ENCODE peak calls at places on chromosomes 12 and 14, in four cellular contexts. One of them, this sample, is unnamed.
A peak's percentile ranks its signal among the peaks of the same experiment; 100 is the strongest.

GRCh38 chr14:93219103-93219726 is 12.2 kb downstream of the UBR7 start:
- DNase-seq in Peyer's patch: peak; percentile 36
- DNase-seq in lower lobe of right lung: no peak
- DNase-seq in AG04450: no peak
- DNase-seq in this sample: peak; percentile 36

GRCh38 chr12:508795-509194 is 49.1 kb downstream of the B4GALNT3 start:
- DNase-seq in Peyer's patch: no peak
- DNase-seq in lower lobe of right lung: no peak
- DNase-seq in AG04450: no peak
- DNase-seq in this sample: no peak

GRCh38 chr14:91681893-91682563 is 49.9 kb downstream of the CATSPERB start:
- DNase-seq in Peyer's patch: no peak
- DNase-seq in lower lobe of right lung: no peak
- DNase-seq in AG04450: no peak
- DNase-seq in this sample: no peak

GRCh38 chr12:5244513-5244972 is 187.4 kb upstream of the NTF3 start:
- DNase-seq in Peyer's patch: no peak
- DNase-seq in lower lobe of right lung: no peak
- DNase-seq in AG04450: no peak
- DNase-seq in this sample: no peak

GRCh38 chr12:11408096-11408495 is 12.7 kb upstream of the PRB2 start:
- DNase-seq in Peyer's patch: no peak
- DNase-seq in lower lobe of right lung: no peak
- DNase-seq in AG04450: no peak
- DNase-seq in this sample: no peak

GRCh38 chr14:23302290-23303225 is at the start of gene PPP1R3E:
- DNase-seq in Peyer's patch: peak; percentile 96
- DNase-seq in lower lobe of right lung: peak; percentile 83
- DNase-seq in AG04450: no peak
- DNase-seq in this sample: no peak

GRCh38 chr14:105059917-105060565 is 5.2 kb downstream of the GPR132 start:
- DNase-seq in Peyer's patch: no peak
- DNase-seq in lower lobe of right lung: no peak
- DNase-seq in AG04450: no peak
- DNase-seq in this sample: no peak

GRCh38 chr14:65461730-65462129 is 49.2 kb downstream of the FUT8 start:
- DNase-seq in Peyer's patch: peak; percentile 38
- DNase-seq in lower lobe of right lung: no peak
- DNase-seq in AG04450: no peak
- DNase-seq in this sample: no peak

GRCh38 chr14:67636361-67636919 is 16.7 kb downstream of the ARG2 start:
- DNase-seq in Peyer's patch: no peak
- DNase-seq in lower lobe of right lung: no peak
- DNase-seq in AG04450: no peak
- DNase-seq in this sample: no peak

GRCh38 chr12:56029166-56029519 is 8.3 kb downstream of the IKZF4 start:
- DNase-seq in Peyer's patch: no peak
- DNase-seq in lower lobe of right lung: no peak
- DNase-seq in AG04450: no peak
- DNase-seq in this sample: no peak

GRCh38 chr12:12159988-12160387 is 89.2 kb downstream of the BCL2L14 start:
- DNase-seq in Peyer's patch: no peak
- DNase-seq in lower lobe of right lung: no peak
- DNase-seq in AG04450: no peak
- DNase-seq in this sample: no peak

GRCh38 chr14:106343636-106344035 is 817.3 kb downstream of the TMEM121 start:
- DNase-seq in Peyer's patch: no peak
- DNase-seq in lower lobe of right lung: no peak
- DNase-seq in AG04450: no peak
- DNase-seq in this sample: no peak

GRCh38 chr12:78684419-78684818 is 180.2 kb upstream of the SYT1 start:
- DNase-seq in Peyer's patch: no peak
- DNase-seq in lower lobe of right lung: no peak
- DNase-seq in AG04450: no peak
- DNase-seq in this sample: no peak

GRCh38 chr14:24673534-24674203 is 39.7 kb upstream of the GZMB start:
- DNase-seq in Peyer's patch: peak; percentile 59
- DNase-seq in lower lobe of right lung: no peak
- DNase-seq in AG04450: no peak
- DNase-seq in this sample: no peak

GRCh38 chr12:90908465-90908864 is 46.5 kb downstream of the CCER1 start:
- DNase-seq in Peyer's patch: no peak
- DNase-seq in lower lobe of right lung: no peak
- DNase-seq in AG04450: no peak
- DNase-seq in this sample: no peak

GRCh38 chr14:92596328-92596943 is 82.9 kb downstream of the RIN3 start:
- DNase-seq in Peyer's patch: no peak
- DNase-seq in lower lobe of right lung: no peak
- DNase-seq in AG04450: no peak
- DNase-seq in this sample: no peak

GRCh38 chr12:19759229-19759628 is 319.9 kb downstream of the AEBP2 start:
- DNase-seq in Peyer's patch: no peak
- DNase-seq in lower lobe of right lung: no peak
- DNase-seq in AG04450: peak; percentile 34
- DNase-seq in this sample: peak; percentile 6

GRCh38 chr12:71162832-71163711 is 5.3 kb upstream of the TSPAN8 start:
- DNase-seq in Peyer's patch: no peak
- DNase-seq in lower lobe of right lung: no peak
- DNase-seq in AG04450: no peak
- DNase-seq in this sample: no peak

GRCh38 chr14:35533357-35534129 is 421 bp upstream of the INSM2 start:
- DNase-seq in Peyer's patch: peak; percentile 43
- DNase-seq in lower lobe of right lung: peak; percentile 62
- DNase-seq in AG04450: no peak
- DNase-seq in this sample: no peak

GRCh38 chr12:78181544-78182162 is 351.0 kb downstream of the NAV3 start:
- DNase-seq in Peyer's patch: no peak
- DNase-seq in lower lobe of right lung: no peak
- DNase-seq in AG04450: no peak
- DNase-seq in this sample: no peak

GRCh38 chr14:75459099-75459741 is 31.4 kb downstream of the JDP2 start:
- DNase-seq in Peyer's patch: no peak
- DNase-seq in lower lobe of right lung: peak; percentile 69
- DNase-seq in AG04450: no peak
- DNase-seq in this sample: no peak

GRCh38 chr14:56810850-56811595 is 744 bp upstream of the OTX2 start:
- DNase-seq in Peyer's patch: no peak
- DNase-seq in lower lobe of right lung: no peak
- DNase-seq in AG04450: no peak
- DNase-seq in this sample: no peak

GRCh38 chr14:103719766-103720165 is 4.2 kb downstream of the ZFYVE21 start:
- DNase-seq in Peyer's patch: no peak
- DNase-seq in lower lobe of right lung: no peak
- DNase-seq in AG04450: no peak
- DNase-seq in this sample: no peak

GRCh38 chr14:76154539-76155126 is 2.9 kb downstream of the GPATCH2L start:
- DNase-seq in Peyer's patch: no peak
- DNase-seq in lower lobe of right lung: no peak
- DNase-seq in AG04450: no peak
- DNase-seq in this sample: no peak

GRCh38 chr12:1619599-1619998 is 9.4 kb upstream of the WNT5B start:
- DNase-seq in Peyer's patch: peak; percentile 29
- DNase-seq in lower lobe of right lung: peak; percentile 80
- DNase-seq in AG04450: no peak
- DNase-seq in this sample: no peak

GRCh38 chr12:25553083-25553482 is at the start of gene LMNTD1:
- DNase-seq in Peyer's patch: no peak
- DNase-seq in lower lobe of right lung: no peak
- DNase-seq in AG04450: no peak
- DNase-seq in this sample: no peak

GRCh38 chr14:23364164-23364571 is 804 bp downstream of the EFS start:
- DNase-seq in Peyer's patch: no peak
- DNase-seq in lower lobe of right lung: no peak
- DNase-seq in AG04450: no peak
- DNase-seq in this sample: no peak

GRCh38 chr14:42911642-42912041 is 1305.0 kb downstream of the LRFN5 start:
- DNase-seq in Peyer's patch: no peak
- DNase-seq in lower lobe of right lung: no peak
- DNase-seq in AG04450: no peak
- DNase-seq in this sample: no peak

GRCh38 chr14:100762089-100762515 is 35.4 kb downstream of the DLK1 start:
- DNase-seq in Peyer's patch: no peak
- DNase-seq in lower lobe of right lung: no peak
- DNase-seq in AG04450: no peak
- DNase-seq in this sample: no peak

GRCh38 chr14:53156238-53156637 is 3.1 kb upstream of the DDHD1 start:
- DNase-seq in Peyer's patch: no peak
- DNase-seq in lower lobe of right lung: no peak
- DNase-seq in AG04450: no peak
- DNase-seq in this sample: no peak

GRCh38 chr14:104093366-104094055 is 8.0 kb downstream of the ASPG start:
- DNase-seq in Peyer's patch: no peak
- DNase-seq in lower lobe of right lung: peak; percentile 55
- DNase-seq in AG04450: no peak
- DNase-seq in this sample: no peak

GRCh38 chr12:108950991-108951739 is 69.7 kb downstream of the SVOP start:
- DNase-seq in Peyer's patch: peak; percentile 70
- DNase-seq in lower lobe of right lung: peak; percentile 80
- DNase-seq in AG04450: peak; percentile 13
- DNase-seq in this sample: peak; percentile 22

GRCh38 chr14:68976160-68977067 is 2.7 kb downstream of the ACTN1 start:
- DNase-seq in Peyer's patch: no peak
- DNase-seq in lower lobe of right lung: no peak
- DNase-seq in AG04450: no peak
- DNase-seq in this sample: no peak

GRCh38 chr14:73744175-73744867 is 30.1 kb upstream of the PNMA1 start:
- DNase-seq in Peyer's patch: no peak
- DNase-seq in lower lobe of right lung: no peak
- DNase-seq in AG04450: no peak
- DNase-seq in this sample: no peak

GRCh38 chr14:59541731-59542130 is 34.9 kb downstream of the CCDC175 start:
- DNase-seq in Peyer's patch: no peak
- DNase-seq in lower lobe of right lung: no peak
- DNase-seq in AG04450: no peak
- DNase-seq in this sample: no peak

GRCh38 chr14:95470942-95471499 is 45.4 kb downstream of the SYNE3 start:
- DNase-seq in Peyer's patch: no peak
- DNase-seq in lower lobe of right lung: no peak
- DNase-seq in AG04450: no peak
- DNase-seq in this sample: no peak

GRCh38 chr12:26369588-26369987 is 174.2 kb downstream of the SSPN start:
- DNase-seq in Peyer's patch: no peak
- DNase-seq in lower lobe of right lung: no peak
- DNase-seq in AG04450: peak; percentile 72
- DNase-seq in this sample: peak; percentile 60

GRCh38 chr12:64781374-64782029 is 22.3 kb upstream of the GNS start:
- DNase-seq in Peyer's patch: peak; percentile 22
- DNase-seq in lower lobe of right lung: peak; percentile 50
- DNase-seq in AG04450: no peak
- DNase-seq in this sample: no peak

GRCh38 chr12:50611021-50611420 is 106.2 kb downstream of the DIP2B start:
- DNase-seq in Peyer's patch: no peak
- DNase-seq in lower lobe of right lung: no peak
- DNase-seq in AG04450: no peak
- DNase-seq in this sample: no peak

GRCh38 chr12:122064034-122064777 is 14.3 kb upstream of the MLXIP start:
- DNase-seq in Peyer's patch: peak; percentile 77
- DNase-seq in lower lobe of right lung: peak; percentile 84
- DNase-seq in AG04450: no peak
- DNase-seq in this sample: no peak

GRCh38 chr12:122063691-122064033 is 14.9 kb upstream of the MLXIP start:
- DNase-seq in Peyer's patch: no peak
- DNase-seq in lower lobe of right lung: no peak
- DNase-seq in AG04450: no peak
- DNase-seq in this sample: no peak

GRCh38 chr12:122064780-122065588 is 13.6 kb upstream of the MLXIP start:
- DNase-seq in Peyer's patch: no peak
- DNase-seq in lower lobe of right lung: no peak
- DNase-seq in AG04450: no peak
- DNase-seq in this sample: no peak

GRCh38 chr12:122067548-122067947 is 11.0 kb upstream of the MLXIP start:
- DNase-seq in Peyer's patch: no peak
- DNase-seq in lower lobe of right lung: no peak
- DNase-seq in AG04450: no peak
- DNase-seq in this sample: no peak

DNA sequence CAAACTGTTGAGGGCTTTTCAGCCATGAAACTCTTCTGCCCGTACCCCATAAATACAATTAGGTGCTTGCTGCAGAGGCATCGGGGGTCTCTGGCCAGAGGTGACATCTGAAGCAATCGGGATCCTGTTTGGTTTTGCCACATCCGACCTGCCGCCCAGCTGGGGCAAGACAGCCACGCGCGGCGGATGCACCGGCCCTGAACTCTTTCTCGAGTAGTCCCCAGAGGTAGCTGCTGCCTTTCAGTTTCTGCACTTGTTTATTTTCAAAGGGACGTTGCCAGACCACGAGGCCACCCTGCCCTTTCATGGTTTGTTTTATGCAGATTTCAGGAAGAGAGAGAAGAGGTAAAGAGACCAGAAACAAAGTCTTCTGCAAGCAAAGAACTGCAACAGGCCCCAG is 10.6 kb upstream of the MLXIP start:
- DNase-seq in Peyer's patch: peak; percentile 89
- DNase-seq in lower lobe of right lung: no peak
- DNase-seq in AG04450: no peak
- DNase-seq in this sample: no peak
- H3K27ac ChIP-seq in Peyer's patch: no peak overlapping the region
- H3K27ac ChIP-seq in lower lobe of right lung: peak overlapping the region; percentile 41
- H3K27ac ChIP-seq in AG04450: no peak overlapping the region
- H3K27ac ChIP-seq in this sample: no peak overlapping the region

GRCh38 chr12:39595923-39596322 is 23.7 kb downstream of the ABCD2 start:
- DNase-seq in Peyer's patch: no peak
- DNase-seq in lower lobe of right lung: no peak
- DNase-seq in AG04450: no peak
- DNase-seq in this sample: no peak
- H3K27ac ChIP-seq in Peyer's patch: no peak overlapping the region
- H3K27ac ChIP-seq in lower lobe of right lung: no peak overlapping the region
- H3K27ac ChIP-seq in AG04450: no peak overlapping the region
- H3K27ac ChIP-seq in this sample: no peak overlapping the region

GRCh38 chr14:38278035-38278434 is 22.1 kb upstream of the CLEC14A start:
- DNase-seq in Peyer's patch: no peak
- DNase-seq in lower lobe of right lung: no peak
- DNase-seq in AG04450: no peak
- DNase-seq in this sample: no peak
- H3K27ac ChIP-seq in Peyer's patch: no peak overlapping the region
- H3K27ac ChIP-seq in lower lobe of right lung: no peak overlapping the region
- H3K27ac ChIP-seq in AG04450: no peak overlapping the region
- H3K27ac ChIP-seq in this sample: no peak overlapping the region

DNA sequence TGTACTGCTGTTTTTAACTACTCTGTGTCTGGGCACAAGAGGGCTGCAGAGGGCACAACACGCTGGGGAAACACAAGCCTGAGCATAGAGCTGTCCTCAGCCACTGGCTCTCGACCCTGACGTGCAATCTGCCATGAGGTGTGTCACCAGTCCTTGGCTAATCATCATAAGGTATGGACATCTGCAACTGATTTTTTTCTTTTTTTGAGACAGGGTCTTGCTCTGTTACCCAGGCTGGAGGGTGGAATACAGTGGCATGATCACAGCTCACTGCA is 29.5 kb downstream of the PXN start:
- DNase-seq in Peyer's patch: no peak
- DNase-seq in lower lobe of right lung: no peak
- DNase-seq in AG04450: no peak
- DNase-seq in this sample: no peak
- H3K27ac ChIP-seq in Peyer's patch: no peak overlapping the region
- H3K27ac ChIP-seq in lower lobe of right lung: peak overlapping the region; percentile 88
- H3K27ac ChIP-seq in AG04450: peak overlapping the region; percentile 96
- H3K27ac ChIP-seq in this sample: peak overlapping the region; percentile 99